ENCODE peak calls at places on chromosomes 4 and X, in seven cellular contexts. D is IMR-90, E is H9, N is neuronal stem cell, U is H1, J is trophoblast cell, P is mesenchymal stem cell. B is an unnamed sample.

GRCh38 chr4:41142946-41143720 is 71.2 kb downstream of the APBB2 start:
- DNase-seq in D (peak; percentile 92), E (no peak), N (no peak), U (no peak), J (peak; percentile 46), P (peak; percentile 94), B (no peak)

GRCh38 chr4:171142639-171143038 is 670.6 kb upstream of the GALNTL6 start:
- DNase-seq in D (no peak), E (no peak), N (no peak), U (no peak), J (no peak), P (no peak), B (no peak)

GRCh38 chr4:168577624-168578023 is 80.8 kb downstream of the PALLD start:
- DNase-seq in D (no peak), E (no peak), N (no peak), U (no peak), J (no peak), P (no peak), B (no peak)

GRCh38 chr4:167831853-167832252 is 260.5 kb upstream of the ANXA10 start:
- DNase-seq in D (no peak), E (no peak), N (no peak), U (no peak), J (no peak), P (no peak), B (no peak)

GRCh38 chrX:129777218-129777768 is 2.5 kb upstream of the SASH3 start:
- DNase-seq in D (no peak), E (no peak), N (no peak), U (no peak), J (peak; percentile 5), P (no peak), B (no peak)

GRCh38 chr4:169902658-169903345 is 123.4 kb downstream of the MFAP3L start:
- DNase-seq in D (no peak), E (peak; percentile 39), N (no peak), U (no peak), J (peak; percentile 46), P (no peak), B (peak; percentile 61)

GRCh38 chr4:40475609-40476008 is 140.5 kb downstream of the CHRNA9 start:
- DNase-seq in D (no peak), E (no peak), N (no peak), U (no peak), J (no peak), P (no peak), B (peak; percentile 18)

GRCh38 chr4:182738283-182739047 is 178.7 kb downstream of the DCTD start:
- DNase-seq in D (peak; percentile 57), E (no peak), N (no peak), U (no peak), J (no peak), P (no peak), B (no peak)

GRCh38 chrX:102930990-102931756 is 5.9 kb upstream of the RAB40AL start:
- DNase-seq in D (peak; percentile 37), E (no peak), N (no peak), U (no peak), J (no peak), P (no peak), B (no peak)

GRCh38 chrX:135264210-135264609 is 12.3 kb downstream of the ETDA start:
- DNase-seq in D (no peak), E (no peak), N (no peak), U (no peak), J (no peak), P (no peak), B (no peak)

GRCh38 chrX:42025861-42026260 is 102.5 kb upstream of the CASK start:
- DNase-seq in D (no peak), E (no peak), N (no peak), U (no peak), J (no peak), P (no peak), B (no peak)

GRCh38 chr4:182493377-182493776 is 250.2 kb downstream of the TENM3 start:
- DNase-seq in D (no peak), E (no peak), N (no peak), U (no peak), J (no peak), P (no peak), B (no peak)

GRCh38 chr4:174461438-174462106 is 60.7 kb downstream of the HPGD start:
- DNase-seq in D (no peak), E (no peak), N (no peak), U (no peak), J (no peak), P (peak; percentile 55), B (peak; percentile 26)

GRCh38 chr4:125639182-125639621 is 324.4 kb downstream of the FAT4 start:
- DNase-seq in D (peak; percentile 1), E (peak; percentile 89), N (peak; percentile 1), U (peak; percentile 74), J (no peak), P (peak; percentile 6), B (peak; percentile 83)

DNA sequence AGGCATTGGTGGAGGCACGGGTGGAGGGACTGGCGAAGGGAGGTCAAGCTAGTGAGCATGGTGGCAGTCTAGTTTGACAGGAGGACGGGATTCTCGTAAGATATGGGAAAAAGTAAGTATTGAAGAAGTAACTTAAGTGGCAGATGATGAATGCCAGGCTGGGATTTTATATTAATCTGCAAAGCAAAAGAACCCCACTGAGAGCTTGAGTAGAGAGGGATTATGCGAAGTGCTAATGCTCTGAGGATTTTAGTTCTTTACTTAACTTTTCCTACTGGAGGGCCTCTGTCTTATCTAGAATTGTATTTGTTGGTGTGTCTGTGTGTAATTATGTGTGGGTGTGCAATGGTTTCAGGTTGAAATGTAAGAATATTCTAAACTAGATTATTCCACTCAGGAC is 327.9 kb downstream of the FAT4 start:
- DNase-seq in D (no peak), E (no peak), N (no peak), U (no peak), J (no peak), P (no peak), B (no peak)
- H3K4ac ChIP-seq in D (no peak overlapping the region), E (no peak overlapping the region), N (no peak overlapping the region), U (no peak overlapping the region), J (no peak overlapping the region), P (no peak overlapping the region), B (no peak overlapping the region)

GRCh38 chr4:85940131-85940530 is 419.7 kb downstream of the MAPK10 start:
- DNase-seq in D (no peak), E (no peak), N (no peak), U (no peak), J (no peak), P (no peak), B (no peak)

GRCh38 chr4:85937507-85937906 is 422.3 kb downstream of the MAPK10 start:
- DNase-seq in D (no peak), E (no peak), N (no peak), U (no peak), J (no peak), P (no peak), B (no peak)

GRCh38 chr4:85938062-85938461 is 421.8 kb downstream of the MAPK10 start:
- DNase-seq in D (no peak), E (no peak), N (no peak), U (no peak), J (peak; percentile 43), P (no peak), B (no peak)

GRCh38 chr4:85939595-85939994 is 420.3 kb downstream of the MAPK10 start:
- DNase-seq in D (no peak), E (no peak), N (no peak), U (no peak), J (no peak), P (no peak), B (no peak)

GRCh38 chr4:85938902-85939301 is 421.0 kb downstream of the MAPK10 start:
- DNase-seq in D (no peak), E (no peak), N (no peak), U (no peak), J (peak; percentile 54), P (no peak), B (no peak)
- H3K4ac ChIP-seq in D (no peak overlapping the region), E (no peak overlapping the region), N (no peak overlapping the region), U (no peak overlapping the region), J (no peak overlapping the region), P (no peak overlapping the region), B (no peak overlapping the region)

DNA sequence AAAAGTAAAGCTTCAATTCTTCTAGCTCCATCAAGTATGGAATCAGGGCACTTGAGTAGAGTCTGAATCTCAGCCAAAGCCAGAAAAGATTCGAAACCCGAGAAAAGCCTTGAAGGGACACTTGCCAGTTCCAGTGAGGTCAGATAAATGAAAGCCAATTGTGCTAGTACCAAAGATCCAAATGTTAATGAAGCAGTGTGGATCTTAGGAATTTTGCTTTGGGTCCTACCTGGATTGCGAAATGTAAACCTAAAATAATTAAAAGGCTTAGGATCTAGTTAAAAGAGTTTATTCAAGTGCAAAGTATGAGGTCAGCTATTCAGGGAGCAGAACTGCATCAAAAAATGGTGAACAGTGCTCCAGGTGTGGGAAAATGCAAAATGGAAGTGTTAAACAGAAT is 552.6 kb downstream of the NAP1L3 start:
- DNase-seq in D (no peak), E (no peak), N (peak; percentile 0), U (no peak), J (no peak), P (no peak), B (no peak)
- H3K4ac ChIP-seq in D (no peak overlapping the region), E (no peak overlapping the region), N (no peak overlapping the region), U (no peak overlapping the region), J (no peak overlapping the region), P (no peak overlapping the region), B (no peak overlapping the region)

GRCh38 chr4:23022032-23022431 is 329.3 kb downstream of the GBA3 start:
- DNase-seq in D (peak; percentile 9), E (no peak), N (no peak), U (no peak), J (peak; percentile 97), P (peak; percentile 60), B (peak; percentile 92)
- H3K4ac ChIP-seq in D (no peak overlapping the region), E (no peak overlapping the region), N (no peak overlapping the region), U (no peak overlapping the region), J (no peak overlapping the region), P (no peak overlapping the region), B (no peak overlapping the region)

B was measured in mesendoderm.